ENCODE peak calls at places on chromosomes 16 and 17, in ten cellular contexts. One of them, this sample, is unnamed.

GRCh38 chr16:11056989-11057645 is 112.8 kb downstream of the CLEC16A start:
- DNase-seq in lung: no peak
- DNase-seq in left ventricle myocardium superior: no peak
- DNase-seq in ecto neural progenitor cell: no peak
- DNase-seq in C1 segment of cervical spinal cord: no peak
- DNase-seq in germinal center: no peak
- DNase-seq in T-helper 1 cell: no peak
- DNase-seq in effector CD4-positive, alpha-beta T cell: no peak
- DNase-seq in Caki2: no peak
- DNase-seq in brain microvascular endothelial cell: no peak
- DNase-seq in this sample: peak; percentile 22

GRCh38 chr17:56176101-56176500 is 22.8 kb downstream of the ANKFN1 start:
- DNase-seq in lung: no peak
- DNase-seq in left ventricle myocardium superior: no peak
- DNase-seq in ecto neural progenitor cell: no peak
- DNase-seq in C1 segment of cervical spinal cord: no peak
- DNase-seq in germinal center: no peak
- DNase-seq in T-helper 1 cell: no peak
- DNase-seq in effector CD4-positive, alpha-beta T cell: no peak
- DNase-seq in Caki2: no peak
- DNase-seq in brain microvascular endothelial cell: no peak
- DNase-seq in this sample: no peak

GRCh38 chr17:80861892-80862291 is 129.7 kb upstream of the CHMP6 start:
- DNase-seq in lung: no peak
- DNase-seq in left ventricle myocardium superior: peak; percentile 45
- DNase-seq in ecto neural progenitor cell: peak; percentile 72
- DNase-seq in C1 segment of cervical spinal cord: peak; percentile 23
- DNase-seq in germinal center: no peak
- DNase-seq in T-helper 1 cell: no peak
- DNase-seq in effector CD4-positive, alpha-beta T cell: peak; percentile 29
- DNase-seq in Caki2: no peak
- DNase-seq in brain microvascular endothelial cell: peak; percentile 52
- DNase-seq in this sample: peak; percentile 69

GRCh38 chr17:41540921-41541625 is 13.0 kb upstream of the KRT19 start:
- DNase-seq in lung: no peak
- DNase-seq in left ventricle myocardium superior: no peak
- DNase-seq in ecto neural progenitor cell: no peak
- DNase-seq in C1 segment of cervical spinal cord: no peak
- DNase-seq in germinal center: no peak
- DNase-seq in T-helper 1 cell: no peak
- DNase-seq in effector CD4-positive, alpha-beta T cell: no peak
- DNase-seq in Caki2: no peak
- DNase-seq in brain microvascular endothelial cell: no peak
- DNase-seq in this sample: no peak

GRCh38 chr17:38598536-38598935 is 7.2 kb downstream of the SRCIN1 start:
- DNase-seq in lung: no peak
- DNase-seq in left ventricle myocardium superior: no peak
- DNase-seq in ecto neural progenitor cell: peak; percentile 95
- DNase-seq in C1 segment of cervical spinal cord: no peak
- DNase-seq in germinal center: peak; percentile 64
- DNase-seq in T-helper 1 cell: no peak
- DNase-seq in effector CD4-positive, alpha-beta T cell: no peak
- DNase-seq in Caki2: peak; percentile 68
- DNase-seq in brain microvascular endothelial cell: peak; percentile 61
- DNase-seq in this sample: peak; percentile 83

GRCh38 chr17:47807421-47807820 is 14.2 kb downstream of the OSBPL7 start:
- DNase-seq in lung: no peak
- DNase-seq in left ventricle myocardium superior: no peak
- DNase-seq in ecto neural progenitor cell: no peak
- DNase-seq in C1 segment of cervical spinal cord: no peak
- DNase-seq in germinal center: no peak
- DNase-seq in T-helper 1 cell: no peak
- DNase-seq in effector CD4-positive, alpha-beta T cell: no peak
- DNase-seq in Caki2: no peak
- DNase-seq in brain microvascular endothelial cell: no peak
- DNase-seq in this sample: no peak

GRCh38 chr17:81394377-81394747 is 895 bp upstream of the BAHCC1 start:
- DNase-seq in lung: no peak
- DNase-seq in left ventricle myocardium superior: no peak
- DNase-seq in ecto neural progenitor cell: no peak
- DNase-seq in C1 segment of cervical spinal cord: no peak
- DNase-seq in germinal center: no peak
- DNase-seq in T-helper 1 cell: no peak
- DNase-seq in effector CD4-positive, alpha-beta T cell: no peak
- DNase-seq in Caki2: no peak
- DNase-seq in brain microvascular endothelial cell: no peak
- DNase-seq in this sample: no peak

GRCh38 chr16:11684231-11685025 is 16.2 kb downstream of the SNN start:
- DNase-seq in lung: no peak
- DNase-seq in left ventricle myocardium superior: no peak
- DNase-seq in ecto neural progenitor cell: no peak
- DNase-seq in C1 segment of cervical spinal cord: no peak
- DNase-seq in germinal center: no peak
- DNase-seq in T-helper 1 cell: no peak
- DNase-seq in effector CD4-positive, alpha-beta T cell: no peak
- DNase-seq in Caki2: no peak
- DNase-seq in brain microvascular endothelial cell: no peak
- DNase-seq in this sample: no peak

GRCh38 chr16:2458887-2459646 is 842 bp upstream of the TEDC2 start:
- DNase-seq in lung: no peak
- DNase-seq in left ventricle myocardium superior: no peak
- DNase-seq in ecto neural progenitor cell: no peak
- DNase-seq in C1 segment of cervical spinal cord: no peak
- DNase-seq in germinal center: peak; percentile 24
- DNase-seq in T-helper 1 cell: no peak
- DNase-seq in effector CD4-positive, alpha-beta T cell: no peak
- DNase-seq in Caki2: no peak
- DNase-seq in brain microvascular endothelial cell: no peak
- DNase-seq in this sample: no peak

GRCh38 chr17:43479948-43480347 is 3.8 kb upstream of the DHX8 start:
- DNase-seq in lung: no peak
- DNase-seq in left ventricle myocardium superior: no peak
- DNase-seq in ecto neural progenitor cell: no peak
- DNase-seq in C1 segment of cervical spinal cord: no peak
- DNase-seq in germinal center: no peak
- DNase-seq in T-helper 1 cell: no peak
- DNase-seq in effector CD4-positive, alpha-beta T cell: no peak
- DNase-seq in Caki2: no peak
- DNase-seq in brain microvascular endothelial cell: no peak
- DNase-seq in this sample: no peak

GRCh38 chr17:622356-622755 is 92.3 kb downstream of the VPS53 start:
- DNase-seq in lung: no peak
- DNase-seq in left ventricle myocardium superior: no peak
- DNase-seq in ecto neural progenitor cell: no peak
- DNase-seq in C1 segment of cervical spinal cord: no peak
- DNase-seq in germinal center: no peak
- DNase-seq in T-helper 1 cell: no peak
- DNase-seq in effector CD4-positive, alpha-beta T cell: no peak
- DNase-seq in Caki2: peak; percentile 72
- DNase-seq in brain microvascular endothelial cell: peak; percentile 72
- DNase-seq in this sample: peak; percentile 88

GRCh38 chr16:66740533-66740932 is 10.9 kb downstream of the DYNC1LI2 start:
- DNase-seq in lung: no peak
- DNase-seq in left ventricle myocardium superior: no peak
- DNase-seq in ecto neural progenitor cell: no peak
- DNase-seq in C1 segment of cervical spinal cord: no peak
- DNase-seq in germinal center: no peak
- DNase-seq in T-helper 1 cell: no peak
- DNase-seq in effector CD4-positive, alpha-beta T cell: no peak
- DNase-seq in Caki2: peak; percentile 33
- DNase-seq in brain microvascular endothelial cell: no peak
- DNase-seq in this sample: peak; percentile 52

GRCh38 chr17:79108232-79108850 is 33.7 kb downstream of the ENGASE start:
- DNase-seq in lung: no peak
- DNase-seq in left ventricle myocardium superior: no peak
- DNase-seq in ecto neural progenitor cell: no peak
- DNase-seq in C1 segment of cervical spinal cord: no peak
- DNase-seq in germinal center: no peak
- DNase-seq in T-helper 1 cell: no peak
- DNase-seq in effector CD4-positive, alpha-beta T cell: no peak
- DNase-seq in Caki2: no peak
- DNase-seq in brain microvascular endothelial cell: no peak
- DNase-seq in this sample: no peak

GRCh38 chr17:42275527-42276358 is 448 bp downstream of the STAT5B start:
- DNase-seq in lung: no peak
- DNase-seq in left ventricle myocardium superior: no peak
- DNase-seq in ecto neural progenitor cell: no peak
- DNase-seq in C1 segment of cervical spinal cord: peak; percentile 33
- DNase-seq in germinal center: no peak
- DNase-seq in T-helper 1 cell: peak; percentile 20
- DNase-seq in effector CD4-positive, alpha-beta T cell: peak; percentile 29
- DNase-seq in Caki2: no peak
- DNase-seq in brain microvascular endothelial cell: peak; percentile 32
- DNase-seq in this sample: peak; percentile 52

GRCh38 chr17:74295625-74296547 is 21.9 kb downstream of the DNAI2 start:
- DNase-seq in lung: no peak
- DNase-seq in left ventricle myocardium superior: peak; percentile 61
- DNase-seq in ecto neural progenitor cell: no peak
- DNase-seq in C1 segment of cervical spinal cord: no peak
- DNase-seq in germinal center: no peak
- DNase-seq in T-helper 1 cell: no peak
- DNase-seq in effector CD4-positive, alpha-beta T cell: no peak
- DNase-seq in Caki2: peak; percentile 85
- DNase-seq in brain microvascular endothelial cell: no peak
- DNase-seq in this sample: no peak

GRCh38 chr16:89808453-89808939 is 8.0 kb downstream of the FANCA start:
- DNase-seq in lung: no peak
- DNase-seq in left ventricle myocardium superior: no peak
- DNase-seq in ecto neural progenitor cell: no peak
- DNase-seq in C1 segment of cervical spinal cord: no peak
- DNase-seq in germinal center: no peak
- DNase-seq in T-helper 1 cell: no peak
- DNase-seq in effector CD4-positive, alpha-beta T cell: no peak
- DNase-seq in Caki2: no peak
- DNase-seq in brain microvascular endothelial cell: no peak
- DNase-seq in this sample: no peak

GRCh38 chr16:12341423-12341822 is 364.9 kb downstream of the SNX29 start:
- DNase-seq in lung: no peak
- DNase-seq in left ventricle myocardium superior: no peak
- DNase-seq in ecto neural progenitor cell: no peak
- DNase-seq in C1 segment of cervical spinal cord: no peak
- DNase-seq in germinal center: no peak
- DNase-seq in T-helper 1 cell: no peak
- DNase-seq in effector CD4-positive, alpha-beta T cell: no peak
- DNase-seq in Caki2: peak; percentile 84
- DNase-seq in brain microvascular endothelial cell: peak; percentile 49
- DNase-seq in this sample: peak; percentile 28

GRCh38 chr17:64777413-64778101 is 115.5 kb upstream of the SMURF2 start:
- DNase-seq in lung: no peak
- DNase-seq in left ventricle myocardium superior: peak; percentile 70
- DNase-seq in ecto neural progenitor cell: no peak
- DNase-seq in C1 segment of cervical spinal cord: peak; percentile 28
- DNase-seq in germinal center: peak; percentile 46
- DNase-seq in T-helper 1 cell: no peak
- DNase-seq in effector CD4-positive, alpha-beta T cell: no peak
- DNase-seq in Caki2: no peak
- DNase-seq in brain microvascular endothelial cell: no peak
- DNase-seq in this sample: no peak

GRCh38 chr16:28983644-28984043 is 1.2 kb upstream of the LAT start:
- DNase-seq in lung: no peak
- DNase-seq in left ventricle myocardium superior: no peak
- DNase-seq in ecto neural progenitor cell: no peak
- DNase-seq in C1 segment of cervical spinal cord: no peak
- DNase-seq in germinal center: no peak
- DNase-seq in T-helper 1 cell: no peak
- DNase-seq in effector CD4-positive, alpha-beta T cell: no peak
- DNase-seq in Caki2: no peak
- DNase-seq in brain microvascular endothelial cell: no peak
- DNase-seq in this sample: no peak

GRCh38 chr17:39231587-39232551 is 6.1 kb upstream of the STAC2 start:
- DNase-seq in lung: no peak
- DNase-seq in left ventricle myocardium superior: peak; percentile 71
- DNase-seq in ecto neural progenitor cell: peak; percentile 88
- DNase-seq in C1 segment of cervical spinal cord: peak; percentile 15
- DNase-seq in germinal center: peak; percentile 84
- DNase-seq in T-helper 1 cell: peak; percentile 46
- DNase-seq in effector CD4-positive, alpha-beta T cell: peak; percentile 53
- DNase-seq in Caki2: no peak
- DNase-seq in brain microvascular endothelial cell: peak; percentile 34
- DNase-seq in this sample: peak; percentile 44

GRCh38 chr17:72725432-72726068 is 366.9 kb downstream of the SLC39A11 start:
- DNase-seq in lung: peak; percentile 40
- DNase-seq in left ventricle myocardium superior: peak; percentile 62
- DNase-seq in ecto neural progenitor cell: peak; percentile 83
- DNase-seq in C1 segment of cervical spinal cord: peak; percentile 33
- DNase-seq in germinal center: peak; percentile 53
- DNase-seq in T-helper 1 cell: no peak
- DNase-seq in effector CD4-positive, alpha-beta T cell: peak; percentile 4
- DNase-seq in Caki2: peak; percentile 66
- DNase-seq in brain microvascular endothelial cell: peak; percentile 38
- DNase-seq in this sample: peak; percentile 78

GRCh38 chr17:42779942-42780815 is at the start of gene WNK4:
- DNase-seq in lung: no peak
- DNase-seq in left ventricle myocardium superior: no peak
- DNase-seq in ecto neural progenitor cell: peak; percentile 73
- DNase-seq in C1 segment of cervical spinal cord: no peak
- DNase-seq in germinal center: peak; percentile 38
- DNase-seq in T-helper 1 cell: no peak
- DNase-seq in effector CD4-positive, alpha-beta T cell: no peak
- DNase-seq in Caki2: no peak
- DNase-seq in brain microvascular endothelial cell: no peak
- DNase-seq in this sample: no peak

GRCh38 chr16:47634126-47634525 is 173.0 kb downstream of the PHKB start:
- DNase-seq in lung: no peak
- DNase-seq in left ventricle myocardium superior: no peak
- DNase-seq in ecto neural progenitor cell: no peak
- DNase-seq in C1 segment of cervical spinal cord: no peak
- DNase-seq in germinal center: no peak
- DNase-seq in T-helper 1 cell: no peak
- DNase-seq in effector CD4-positive, alpha-beta T cell: no peak
- DNase-seq in Caki2: no peak
- DNase-seq in brain microvascular endothelial cell: no peak
- DNase-seq in this sample: no peak

GRCh38 chr16:59635674-59636073 is 901.6 kb upstream of the GOT2 start:
- DNase-seq in lung: no peak
- DNase-seq in left ventricle myocardium superior: no peak
- DNase-seq in ecto neural progenitor cell: no peak
- DNase-seq in C1 segment of cervical spinal cord: no peak
- DNase-seq in germinal center: no peak
- DNase-seq in T-helper 1 cell: no peak
- DNase-seq in effector CD4-positive, alpha-beta T cell: no peak
- DNase-seq in Caki2: no peak
- DNase-seq in brain microvascular endothelial cell: peak; percentile 68
- DNase-seq in this sample: peak; percentile 71

GRCh38 chr17:43814714-43815113 is 18.2 kb downstream of the MPP3 start:
- DNase-seq in lung: no peak
- DNase-seq in left ventricle myocardium superior: no peak
- DNase-seq in ecto neural progenitor cell: no peak
- DNase-seq in C1 segment of cervical spinal cord: no peak
- DNase-seq in germinal center: no peak
- DNase-seq in T-helper 1 cell: no peak
- DNase-seq in effector CD4-positive, alpha-beta T cell: no peak
- DNase-seq in Caki2: no peak
- DNase-seq in brain microvascular endothelial cell: peak; percentile 48
- DNase-seq in this sample: peak; percentile 91

GRCh38 chr16:49350265-49351103 is 23.1 kb upstream of the C16orf78 start:
- DNase-seq in lung: peak; percentile 65
- DNase-seq in left ventricle myocardium superior: peak; percentile 75
- DNase-seq in ecto neural progenitor cell: peak; percentile 81
- DNase-seq in C1 segment of cervical spinal cord: peak; percentile 47
- DNase-seq in germinal center: peak; percentile 73
- DNase-seq in T-helper 1 cell: no peak
- DNase-seq in effector CD4-positive, alpha-beta T cell: no peak
- DNase-seq in Caki2: peak; percentile 23
- DNase-seq in brain microvascular endothelial cell: peak; percentile 54
- DNase-seq in this sample: peak; percentile 58

GRCh38 chr17:77451271-77451893 is 310.6 kb downstream of the SEC14L1 start:
- DNase-seq in lung: no peak
- DNase-seq in left ventricle myocardium superior: peak; percentile 83
- DNase-seq in ecto neural progenitor cell: peak; percentile 99
- DNase-seq in C1 segment of cervical spinal cord: peak; percentile 90
- DNase-seq in germinal center: peak; percentile 65
- DNase-seq in T-helper 1 cell: peak; percentile 63
- DNase-seq in effector CD4-positive, alpha-beta T cell: peak; percentile 66
- DNase-seq in Caki2: no peak
- DNase-seq in brain microvascular endothelial cell: peak; percentile 49
- DNase-seq in this sample: peak; percentile 77

GRCh38 chr17:17494499-17495447 is 1.4 kb downstream of the RASD1 start:
- DNase-seq in lung: peak; percentile 44
- DNase-seq in left ventricle myocardium superior: peak; percentile 77
- DNase-seq in ecto neural progenitor cell: peak; percentile 82
- DNase-seq in C1 segment of cervical spinal cord: peak; percentile 41
- DNase-seq in germinal center: no peak
- DNase-seq in T-helper 1 cell: no peak
- DNase-seq in effector CD4-positive, alpha-beta T cell: no peak
- DNase-seq in Caki2: no peak
- DNase-seq in brain microvascular endothelial cell: peak; percentile 15
- DNase-seq in this sample: peak; percentile 11

This sample was measured in choroid plexus epithelial cell.